ENCODE peak calls at places on chromosomes 11 and 22, in six cellular contexts. Z, M, X, V, E and J are unnamed samples.

GRCh38 chr22:22143448-22143847 is 101.1 kb upstream of the VPREB1 start:
- DNase-seq in Z (no peak), M (no peak), X (no peak), V (no peak), E (no peak), J (no peak)

GRCh38 chr11:35763772-35764171 is 101.2 kb downstream of the TRIM44 start:
- DNase-seq in Z (no peak), M (no peak), X (no peak), V (no peak), E (no peak), J (no peak)

GRCh38 chr11:43021466-43021865 is 290.3 kb upstream of the API5 start:
- DNase-seq in Z (no peak), M (no peak), X (peak; percentile 59), V (no peak), E (no peak), J (no peak)

GRCh38 chr22:41528132-41528766 is 16.0 kb downstream of the POLR3H start:
- DNase-seq in Z (no peak), M (no peak), X (no peak), V (no peak), E (no peak), J (no peak)

GRCh38 chr22:40661661-40662060 is 17.6 kb upstream of the MCHR1 start:
- DNase-seq in Z (no peak), M (no peak), X (no peak), V (no peak), E (no peak), J (no peak)

GRCh38 chr11:115499241-115499799 is 4.9 kb downstream of the CADM1 start:
- DNase-seq in Z (no peak), M (no peak), X (no peak), V (no peak), E (no peak), J (no peak)

GRCh38 chr11:36594316-36594989 is at the start of gene IFTAP:
- DNase-seq in Z (no peak), M (peak; percentile 69), X (peak; percentile 91), V (peak; percentile 52), E (no peak), J (no peak)

GRCh38 chr11:82239498-82239897 is 494.2 kb downstream of the FAM181B start:
- DNase-seq in Z (no peak), M (no peak), X (no peak), V (no peak), E (no peak), J (no peak)

GRCh38 chr11:67631427-67631826 is 1.7 kb upstream of the NUDT8 start:
- DNase-seq in Z (no peak), M (no peak), X (peak; percentile 76), V (no peak), E (no peak), J (no peak)

GRCh38 chr11:101835465-101836063 is 79.2 kb upstream of the CEP126 start:
- DNase-seq in Z (no peak), M (no peak), X (no peak), V (no peak), E (no peak), J (no peak)

GRCh38 chr22:39173787-39174497 is 21.5 kb upstream of the CBX7 start:
- DNase-seq in Z (no peak), M (no peak), X (peak; percentile 77), V (no peak), E (no peak), J (no peak)